ENCODE peak calls at places on chromosomes 5 and 9, in eight cellular contexts. M is GM20000, Q is endothelial cell, O is upper lobe of left lung, H is kidney tubule cell, K is renal cortical epithelial cell, R is neural crest cell, W is Caki2. X is an unnamed sample.

GRCh38 chr5:12636209-12636608 is 732.0 kb upstream of the CTNND2 start:
- DNase-seq in M (no peak), H (no peak), O (no peak), W (no peak), R (no peak), Q (no peak), K (no peak), X (no peak)

GRCh38 chr5:154166901-154167791 is 23.4 kb upstream of the GALNT10 start:
- DNase-seq in R (no peak), M (no peak), K (no peak), H (no peak), W (no peak), O (no peak), Q (no peak), X (no peak)

GRCh38 chr5:149540098-149540497 is 11.1 kb downstream of the CSNK1A1 start:
- DNase-seq in W (no peak), O (no peak), Q (no peak), H (no peak), K (no peak), M (no peak), R (no peak), X (no peak)

GRCh38 chr9:84412654-84413053 is 72.1 kb upstream of the SLC28A3 start:
- DNase-seq in O (no peak), Q (no peak), R (no peak), H (no peak), K (no peak), W (no peak), M (no peak), X (no peak)

GRCh38 chr9:91848146-91848545 is 101.9 kb downstream of the ROR2 start:
- DNase-seq in W (no peak), Q (no peak), H (no peak), M (no peak), O (no peak), R (no peak), K (no peak), X (no peak)

GRCh38 chr9:125700791-125701190 is 6.2 kb downstream of the MAPKAP1 start:
- DNase-seq in W (peak), M (peak), H (peak), K (peak), Q (no peak), O (no peak), R (no peak), X (no peak)

GRCh38 chr9:93237535-93237934 is 53.6 kb downstream of the WNK2 start:
- DNase-seq in W (no peak), Q (no peak), O (no peak), H (no peak), R (no peak), M (no peak), K (no peak), X (no peak)

GRCh38 chr5:175094461-175094860 is 349.5 kb downstream of the DRD1 start:
- DNase-seq in M (no peak), H (no peak), K (no peak), W (no peak), R (no peak), O (no peak), Q (no peak), X (no peak)

X was measured in globus pallidus.